ENCODE peak calls at places on chromosomes 4 and X, in eight cellular contexts. W, C, T, V, F, Q, E and X are unnamed samples.

GRCh38 chr4:37389967-37390580 is 145.5 kb downstream of the NWD2 start:
- DNase-seq in W (peak; percentile 71), C (peak; percentile 71), T (no peak), V (peak; percentile 48), F (peak; percentile 65), Q (no peak), E (no peak), X (no peak)

GRCh38 chr4:98491862-98492554 is 166.4 kb downstream of the TSPAN5 start:
- DNase-seq in W (no peak), C (no peak), T (no peak), V (no peak), F (no peak), Q (no peak), E (no peak), X (peak; percentile 51)

GRCh38 chr4:7201351-7202305 is 9.3 kb downstream of the SORCS2 start:
- DNase-seq in W (no peak), C (no peak), T (no peak), V (no peak), F (no peak), Q (no peak), E (peak; percentile 40), X (no peak)

GRCh38 chrX:2879670-2880069 is 49.5 kb downstream of the ARSD start:
- DNase-seq in W (no peak), C (no peak), T (no peak), V (no peak), F (no peak), Q (no peak), E (no peak), X (no peak)

GRCh38 chrX:21998037-21998436 is 34.1 kb upstream of the PHEX start:
- DNase-seq in W (no peak), C (no peak), T (no peak), V (no peak), F (no peak), Q (no peak), E (no peak), X (no peak)

GRCh38 chr4:114109776-114110175 is 130.3 kb upstream of the ARSJ start:
- DNase-seq in W (no peak), C (no peak), T (no peak), V (no peak), F (no peak), Q (no peak), E (no peak), X (no peak)

GRCh38 chr4:124753941-124754581 is 41.5 kb upstream of the ANKRD50 start:
- DNase-seq in W (no peak), C (no peak), T (no peak), V (no peak), F (no peak), Q (peak; percentile 62), E (peak; percentile 67), X (no peak)

GRCh38 chr4:18536420-18536819 is 514.9 kb upstream of the LCORL start:
- DNase-seq in W (no peak), C (no peak), T (no peak), V (no peak), F (no peak), Q (no peak), E (no peak), X (no peak)

GRCh38 chr4:101451086-101451485 is 103.8 kb upstream of the PPP3CA start:
- DNase-seq in W (no peak), C (no peak), T (no peak), V (no peak), F (no peak), Q (no peak), E (no peak), X (no peak)

GRCh38 chrX:131918839-131919238 is 104.3 kb upstream of the STK26 start:
- DNase-seq in W (no peak), C (no peak), T (no peak), V (no peak), F (no peak), Q (no peak), E (no peak), X (no peak)

GRCh38 chr4:6541789-6542188 is 33.2 kb upstream of the MAN2B2 start:
- DNase-seq in W (no peak), C (no peak), T (no peak), V (no peak), F (no peak), Q (no peak), E (no peak), X (no peak)

GRCh38 chrX:25076941-25077500 is 61.3 kb upstream of the ARX start:
- DNase-seq in W (no peak), C (no peak), T (no peak), V (no peak), F (no peak), Q (no peak), E (no peak), X (no peak)

GRCh38 chrX:68693481-68694410 is 46.3 kb downstream of the STARD8 start:
- DNase-seq in W (peak; percentile 65), C (no peak), T (peak; percentile 86), V (no peak), F (peak; percentile 53), Q (peak; percentile 70), E (peak; percentile 87), X (no peak)

GRCh38 chr4:152974732-152975614 is 38.9 kb downstream of the FHDC1 start:
- DNase-seq in W (no peak), C (no peak), T (no peak), V (no peak), F (no peak), Q (no peak), E (no peak), X (no peak)

GRCh38 chrX:19904778-19905367 is 17.5 kb upstream of the SH3KBP1 start:
- DNase-seq in W (peak; percentile 63), C (peak; percentile 57), T (no peak), V (peak; percentile 34), F (no peak), Q (no peak), E (no peak), X (no peak)

GRCh38 chr4:176034498-176034897 is 31.1 kb upstream of the WDR17 start:
- DNase-seq in W (peak; percentile 61), C (peak; percentile 26), T (no peak), V (peak; percentile 27), F (no peak), Q (no peak), E (no peak), X (peak; percentile 5)

GRCh38 chr4:20028694-20029093 is 223.0 kb upstream of the SLIT2 start:
- DNase-seq in W (peak; percentile 34), C (no peak), T (no peak), V (peak; percentile 3), F (no peak), Q (no peak), E (no peak), X (no peak)

GRCh38 chr4:90445380-90445779 is 318.2 kb downstream of the CCSER1 start:
- DNase-seq in W (peak; percentile 64), C (no peak), T (no peak), V (no peak), F (no peak), Q (no peak), E (no peak), X (no peak)

DNA sequence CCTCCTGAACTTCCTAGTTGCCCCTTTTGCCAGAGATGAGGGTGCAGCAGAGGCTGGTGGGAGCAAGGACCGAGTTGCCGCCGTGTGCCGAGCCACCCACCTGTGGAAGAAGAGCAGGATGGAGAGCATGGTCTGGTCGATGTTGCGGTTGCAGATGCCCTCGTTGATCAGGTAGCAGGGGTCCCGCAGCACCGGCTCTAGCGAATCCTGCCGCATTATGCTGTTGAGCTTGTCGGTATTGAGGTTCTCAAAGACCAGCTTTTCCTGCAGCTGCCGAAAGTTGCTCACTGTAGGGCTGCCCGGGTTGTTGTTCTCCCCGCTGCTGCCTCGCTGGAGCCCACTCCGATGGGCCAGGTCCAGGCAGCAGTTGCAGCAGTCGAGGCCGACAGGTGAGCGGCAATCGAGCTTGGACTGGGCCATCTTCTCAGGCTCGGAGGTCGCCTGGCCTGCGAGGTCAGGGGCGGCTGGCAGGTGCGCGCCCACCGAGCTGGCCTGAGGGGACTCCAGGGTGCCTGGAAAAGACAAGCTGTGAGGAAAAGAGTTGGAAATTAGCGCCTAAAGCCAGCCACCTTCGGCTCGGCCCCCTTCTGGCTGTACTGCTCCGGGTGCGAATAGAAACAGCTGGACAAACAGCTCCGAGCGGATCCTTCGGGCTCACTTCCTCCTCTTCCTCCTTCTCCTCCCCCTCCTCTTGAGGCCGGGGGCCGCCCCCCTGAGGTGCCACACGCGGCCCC is 420 bp downstream of the TSC22D3 start:
- DNase-seq in W (no peak), C (no peak), T (no peak), V (no peak), F (no peak), Q (no peak), E (no peak), X (no peak)
- TF ChIP-seq CTCF in W (no peak), C (no peak), T (no peak), V (no peak), F (no peak), Q (no peak), E (no peak), X (no peak)

GRCh38 chrX:49071877-49072711 is 1.7 kb downstream of the PRAF2 start:
- DNase-seq in W (peak; percentile 73), C (no peak), T (peak; percentile 84), V (no peak), F (peak; percentile 72), Q (peak; percentile 85), E (peak; percentile 89), X (no peak)
- H3K4me3 ChIP-seq in W (peak overlapping the region; percentile 73), C (no peak overlapping the region), T (peak overlapping the region; percentile 36), V (no peak overlapping the region), F (peak overlapping the region; percentile 9), Q (no peak overlapping the region), E (peak overlapping the region; percentile 31), X (peak overlapping the region; percentile 75)

DNA sequence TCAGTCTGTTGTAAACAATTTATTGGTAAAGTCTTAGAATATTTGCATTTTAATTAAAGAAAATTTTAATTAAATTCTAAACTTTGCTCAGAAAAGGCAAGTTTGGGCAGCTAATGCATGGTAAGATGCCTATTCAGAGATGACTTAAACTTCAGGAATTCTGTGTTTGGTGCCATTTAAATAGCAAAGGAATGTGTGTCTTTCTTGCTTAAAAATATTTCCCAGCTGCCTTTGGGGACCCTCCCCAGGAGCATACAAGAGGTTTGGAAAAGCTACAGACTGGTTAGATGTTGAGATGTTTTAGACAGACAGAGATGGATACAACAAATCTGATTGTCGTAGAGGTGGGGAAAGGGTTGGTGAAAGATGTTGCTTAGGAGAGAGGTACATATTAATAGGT is 36.5 kb downstream of the AFF2 start:
- DNase-seq in W (no peak), C (no peak), T (no peak), V (no peak), F (no peak), Q (no peak), E (no peak), X (no peak)
- TF ChIP-seq CTCF in W (no peak), C (no peak), T (no peak), V (no peak), F (no peak), Q (no peak), E (no peak), X (no peak)

DNA sequence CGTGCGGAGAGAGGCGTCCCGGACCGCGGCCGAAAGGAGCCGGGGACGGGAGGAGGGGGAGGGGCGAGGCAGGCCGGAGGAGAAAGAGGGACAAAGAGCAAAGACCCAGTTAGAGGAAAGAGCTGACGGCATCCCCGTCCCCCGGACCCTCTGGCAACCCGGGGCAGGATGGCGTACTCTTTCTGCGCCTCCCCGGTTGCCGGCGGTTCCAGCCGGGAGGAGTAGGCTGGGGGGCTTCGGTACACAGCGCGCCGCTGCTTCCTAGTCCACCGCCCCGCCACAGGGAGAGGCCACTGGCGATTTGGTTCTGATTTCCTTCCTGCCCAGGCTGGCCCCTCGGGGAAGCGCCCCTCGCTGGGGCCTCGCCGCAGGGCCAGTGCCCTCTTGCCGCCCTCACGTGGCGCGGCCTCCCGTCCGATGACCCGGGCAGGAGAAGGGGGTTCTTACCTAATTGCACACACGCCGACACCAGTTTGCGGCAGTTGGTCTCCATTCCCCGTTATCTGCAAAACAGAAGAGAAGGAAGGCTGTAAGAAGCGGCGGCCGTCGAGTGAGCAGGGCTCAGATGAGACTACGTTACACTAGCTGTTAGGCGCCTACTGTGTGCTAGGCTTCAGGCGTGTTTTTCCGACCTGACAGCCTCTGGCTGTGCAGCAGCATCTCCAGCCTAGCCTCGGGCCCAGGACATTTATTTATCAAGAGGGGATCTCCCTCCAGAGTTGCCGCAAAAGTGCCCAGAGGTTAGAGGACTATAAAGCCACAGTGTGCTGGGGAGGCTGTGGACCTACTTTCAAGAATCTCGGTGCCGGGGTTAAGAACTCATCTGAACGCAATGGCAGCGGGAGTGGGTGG is 9.9 kb upstream of the PITX2 start:
- DNase-seq in W (no peak), C (no peak), T (no peak), V (no peak), F (no peak), Q (no peak), E (no peak), X (no peak)
- H3K4me3 ChIP-seq in W (no peak overlapping the region), C (peak overlapping the region; percentile 12), T (peak overlapping the region; percentile 84), V (no peak overlapping the region), F (peak overlapping the region; percentile 34), Q (no peak overlapping the region), E (peak overlapping the region; percentile 32), X (no peak overlapping the region)